ENCODE peak calls at places on chromosomes 11 and 22, in four cellular contexts. G, M, U and O are unnamed samples.

GRCh38 chr22:24834845-24835570 is 29.0 kb downstream of the SGSM1 start:
- DNase-seq in G (no peak), M (no peak), U (no peak), O (no peak)

GRCh38 chr11:111361874-111362273 is 17.2 kb downstream of the POU2AF1 start:
- DNase-seq in G (no peak), M (no peak), U (no peak), O (no peak)

GRCh38 chr11:29217901-29218300 is 798.9 kb downstream of the KCNA4 start:
- DNase-seq in G (no peak), M (no peak), U (no peak), O (no peak)

GRCh38 chr11:130781906-130782305 is 134.4 kb downstream of the SNX19 start:
- DNase-seq in G (no peak), M (no peak), U (no peak), O (no peak)

GRCh38 chr11:16782226-16782919 is 43.9 kb downstream of the C11orf58 start:
- DNase-seq in G (no peak), M (no peak), U (no peak), O (no peak)

GRCh38 chr11:77454867-77455655 is 18.8 kb downstream of the PAK1 start:
- DNase-seq in G (no peak), M (no peak), U (no peak), O (no peak)

GRCh38 chr11:76701701-76702100 is 31.2 kb upstream of the LRRC32 start:
- DNase-seq in G (no peak), M (no peak), U (no peak), O (no peak)

GRCh38 chr22:36068776-36069344 is 40.2 kb upstream of the RBFOX2 start:
- DNase-seq in G (no peak), M (no peak), U (no peak), O (no peak)

GRCh38 chr11:128568166-128568778 is 19.1 kb downstream of the ETS1 start:
- DNase-seq in G (no peak), M (no peak), U (no peak), O (no peak)

GRCh38 chr22:47423861-47424820 is 661.7 kb downstream of the TBC1D22A start:
- DNase-seq in G (no peak), M (no peak), U (no peak), O (no peak)

GRCh38 chr22:47421846-47422245 is 659.4 kb downstream of the TBC1D22A start:
- DNase-seq in G (no peak), M (no peak), U (no peak), O (no peak)

GRCh38 chr22:47420211-47420610 is 657.8 kb downstream of the TBC1D22A start:
- DNase-seq in G (no peak), M (no peak), U (no peak), O (no peak)

GRCh38 chr22:47422736-47423135 is 660.3 kb downstream of the TBC1D22A start:
- DNase-seq in G (no peak), M (no peak), U (no peak), O (no peak)

GRCh38 chr22:47423266-47423665 is 660.8 kb downstream of the TBC1D22A start:
- DNase-seq in G (no peak), M (no peak), U (no peak), O (no peak)
- TF ChIP-seq POLR2AphosphoS5 in G (no peak), M (no peak), U (no peak), O (no peak)

DNA sequence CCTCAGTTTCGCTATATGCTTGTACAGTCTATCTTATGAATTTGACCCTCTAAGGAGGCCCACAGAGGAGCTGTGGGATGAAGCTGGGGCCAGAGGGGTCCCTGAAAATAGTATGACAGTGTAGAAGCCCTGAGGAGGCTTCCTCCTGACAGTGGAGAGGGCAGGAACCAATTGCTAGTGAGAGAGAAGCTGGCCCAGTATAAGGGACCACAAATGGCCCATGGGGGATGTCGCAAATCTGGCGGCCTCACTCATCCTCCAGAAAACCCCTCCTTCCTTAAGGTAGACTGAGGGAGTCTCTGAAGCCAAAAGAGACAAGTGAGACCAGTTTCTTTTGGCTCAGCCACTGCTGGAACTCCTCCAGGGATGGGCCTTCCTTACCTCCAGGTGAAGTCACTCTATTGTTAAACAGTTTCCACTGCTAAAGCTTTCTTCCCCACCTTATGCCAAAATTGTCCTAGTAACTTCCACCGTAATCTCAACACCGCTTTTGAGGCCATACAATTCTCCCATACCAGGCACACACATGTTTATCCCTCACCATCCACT is 17.8 kb upstream of the CASTOR1 start:
- DNase-seq in G (no peak), M (no peak), U (no peak), O (no peak)
- TF ChIP-seq SPI1 in G (no peak), M (no peak), U (no peak), O (no peak)

DNA sequence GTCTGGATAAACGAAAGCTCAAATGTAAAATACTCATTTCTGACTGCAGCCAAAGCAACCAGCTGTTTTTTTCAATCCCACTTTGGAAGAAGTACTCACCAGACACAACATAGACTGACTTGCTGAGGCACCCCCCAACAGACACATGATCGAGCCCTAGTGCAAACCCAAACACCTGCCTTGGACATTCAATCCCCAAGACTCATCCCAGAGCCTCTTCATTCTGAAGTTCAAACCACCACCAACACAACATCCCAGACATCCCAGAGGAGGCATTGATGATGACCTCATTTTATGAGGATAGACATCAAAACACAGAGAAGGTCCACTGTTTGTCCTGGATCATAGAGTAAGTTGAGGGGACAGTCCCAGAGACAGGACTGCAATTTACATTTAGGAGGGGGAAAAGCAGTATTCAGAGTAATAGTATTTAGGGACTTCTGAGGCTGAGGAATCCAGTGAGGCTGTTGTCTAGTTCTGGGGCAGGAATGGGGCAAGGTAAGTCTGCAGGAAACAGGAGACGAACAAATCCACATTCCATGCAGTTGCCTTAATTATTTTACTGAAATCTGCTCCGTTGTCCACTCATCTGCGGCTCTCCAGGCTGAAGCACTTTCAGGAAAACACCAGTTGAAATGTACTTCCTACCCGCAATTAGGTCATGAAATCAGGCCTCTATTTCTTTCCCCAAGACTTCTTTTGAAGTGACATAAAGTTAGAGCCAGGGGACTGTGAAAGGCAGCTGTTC is 54.8 kb downstream of the CLPB start:
- DNase-seq in G (no peak), M (no peak), U (no peak), O (no peak)
- TF ChIP-seq POLR2AphosphoS5 in G (no peak), M (no peak), U (no peak), O (no peak)

GRCh38 chr11:113629562-113629961 is 76.5 kb downstream of the TMPRSS5 start:
- DNase-seq in G (no peak), M (no peak), U (no peak), O (no peak)

GRCh38 chr11:113626736-113627135 is 79.4 kb downstream of the TMPRSS5 start:
- DNase-seq in G (no peak), M (no peak), U (no peak), O (no peak)

GRCh38 chr11:113632981-113633380 is 73.1 kb downstream of the TMPRSS5 start:
- DNase-seq in G (no peak), M (no peak), U (no peak), O (no peak)

GRCh38 chr11:113627297-113627696 is 78.8 kb downstream of the TMPRSS5 start:
- DNase-seq in G (no peak), M (no peak), U (no peak), O (no peak)

DNA sequence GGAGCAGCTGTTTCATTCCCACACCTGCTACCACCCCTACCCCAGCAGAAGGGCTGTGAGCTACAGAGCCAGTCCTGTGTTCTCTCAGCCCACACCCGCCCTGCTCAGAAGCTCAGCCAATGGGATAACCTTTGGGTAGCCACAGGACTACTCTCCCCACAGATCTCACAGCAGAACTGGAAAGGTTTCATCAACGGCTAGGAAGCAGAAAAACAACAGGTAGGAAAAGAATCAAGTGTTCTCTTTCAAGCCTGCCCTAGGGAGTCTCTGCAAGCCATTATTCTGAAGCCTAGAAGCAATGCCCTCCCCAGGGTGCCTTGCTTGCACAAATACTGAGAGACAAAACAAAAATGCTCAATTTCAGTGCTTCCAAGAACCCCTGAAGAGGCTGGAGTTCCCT is 77.2 kb downstream of the TMPRSS5 start:
- DNase-seq in G (no peak), M (no peak), U (no peak), O (no peak)
- TF ChIP-seq SPI1 in G (no peak), M (no peak), U (no peak), O (no peak)